ENCODE peak calls at places on chromosomes 11 and 22, in eight cellular contexts. M, H, R, P, Z, F, A and O are unnamed samples.

GRCh38 chr22:29344137-29344536 is 28.6 kb upstream of the RASL10A start:
- DNase-seq in M (peak; percentile 91), H (no peak), R (no peak), P (no peak), Z (no peak), F (peak; percentile 55), A (no peak), O (peak; percentile 80)

GRCh38 chr11:118054712-118055640 is 21.9 kb upstream of the TMPRSS4 start:
- DNase-seq in M (no peak), H (no peak), R (no peak), P (no peak), Z (no peak), F (peak; percentile 23), A (no peak), O (no peak)

GRCh38 chr11:94449437-94449836 is 44.2 kb downstream of the MRE11 start:
- DNase-seq in M (peak; percentile 45), H (no peak), R (no peak), P (no peak), Z (no peak), F (no peak), A (no peak), O (no peak)

GRCh38 chr11:119700536-119701346 is 28.3 kb downstream of the NECTIN1 start:
- DNase-seq in M (no peak), H (no peak), R (no peak), P (no peak), Z (no peak), F (no peak), A (no peak), O (no peak)

GRCh38 chr11:7635137-7635536 is 38.2 kb downstream of the CYB5R2 start:
- DNase-seq in M (no peak), H (no peak), R (no peak), P (no peak), Z (no peak), F (no peak), A (no peak), O (no peak)

GRCh38 chr11:128361451-128362020 is 225.8 kb downstream of the ETS1 start:
- DNase-seq in M (no peak), H (no peak), R (no peak), P (no peak), Z (peak; percentile 20), F (no peak), A (no peak), O (no peak)

GRCh38 chr11:94790771-94791180 is 22.6 kb downstream of the AMOTL1 start:
- DNase-seq in M (no peak), H (no peak), R (no peak), P (no peak), Z (no peak), F (no peak), A (no peak), O (no peak)

GRCh38 chr11:69044111-69045013 is 4.4 kb upstream of the TPCN2 start:
- DNase-seq in M (no peak), H (no peak), R (no peak), P (no peak), Z (no peak), F (peak; percentile 31), A (no peak), O (peak; percentile 74)

GRCh38 chr11:1938343-1939005 is 8.7 kb upstream of the MRPL23 start:
- DNase-seq in M (no peak), H (no peak), R (no peak), P (no peak), Z (no peak), F (no peak), A (no peak), O (no peak)

GRCh38 chr11:43021466-43021865 is 290.3 kb upstream of the API5 start:
- DNase-seq in M (no peak), H (no peak), R (no peak), P (no peak), Z (no peak), F (no peak), A (no peak), O (no peak)

GRCh38 chr11:123054301-123055065 is 7.5 kb downstream of the HSPA8 start:
- DNase-seq in M (peak; percentile 86), H (no peak), R (no peak), P (no peak), Z (peak; percentile 68), F (no peak), A (no peak), O (peak; percentile 44)

GRCh38 chr11:76793834-76794291 is 10.7 kb downstream of the TSKU start:
- DNase-seq in M (no peak), H (no peak), R (no peak), P (no peak), Z (no peak), F (peak; percentile 17), A (no peak), O (no peak)

GRCh38 chr22:24208012-24208749 is 26.9 kb downstream of the SUSD2 start:
- DNase-seq in M (no peak), H (no peak), R (no peak), P (peak; percentile 52), Z (no peak), F (peak; percentile 72), A (no peak), O (peak; percentile 86)

GRCh38 chr11:112118176-112118575 is 31.5 kb downstream of the SDHD start:
- DNase-seq in M (no peak), H (no peak), R (no peak), P (no peak), Z (no peak), F (no peak), A (no peak), O (no peak)

GRCh38 chr11:8906629-8907028 is 4.4 kb upstream of the AKIP1 start:
- DNase-seq in M (no peak), H (no peak), R (no peak), P (no peak), Z (no peak), F (no peak), A (no peak), O (no peak)

GRCh38 chr22:25700996-25701815 is 40.8 kb upstream of the MYO18B start:
- DNase-seq in M (no peak), H (no peak), R (no peak), P (no peak), Z (no peak), F (no peak), A (no peak), O (no peak)

GRCh38 chr11:70538641-70539359 is 140.5 kb downstream of the CTTN start:
- DNase-seq in M (no peak), H (no peak), R (no peak), P (no peak), Z (no peak), F (no peak), A (no peak), O (no peak)

GRCh38 chr11:65355013-65355775 is 643 bp downstream of the TIGD3 start:
- DNase-seq in M (peak; percentile 83), H (peak; percentile 35), R (peak; percentile 57), P (no peak), Z (peak; percentile 53), F (no peak), A (peak; percentile 54), O (no peak)

GRCh38 chr11:97409141-97409540 is 1019.3 kb downstream of the JRKL start:
- DNase-seq in M (no peak), H (no peak), R (no peak), P (no peak), Z (no peak), F (no peak), A (no peak), O (no peak)

GRCh38 chr11:47378011-47378835 is at the start of gene SPI1:
- DNase-seq in M (no peak), H (no peak), R (no peak), P (no peak), Z (no peak), F (peak; percentile 28), A (no peak), O (no peak)

GRCh38 chr22:19986410-19987341 is 29.9 kb downstream of the ARVCF start:
- DNase-seq in M (peak; percentile 74), H (peak; percentile 67), R (peak; percentile 47), P (no peak), Z (peak; percentile 40), F (peak; percentile 66), A (peak; percentile 40), O (peak; percentile 69)

GRCh38 chr22:17769013-17769715 is 5.1 kb downstream of the BID start:
- DNase-seq in M (no peak), H (no peak), R (no peak), P (no peak), Z (no peak), F (no peak), A (no peak), O (no peak)

GRCh38 chr11:134331565-134332188 is at the start of gene GLB1L2:
- DNase-seq in M (peak; percentile 83), H (peak; percentile 70), R (peak; percentile 73), P (no peak), Z (peak; percentile 78), F (peak; percentile 60), A (peak; percentile 68), O (peak; percentile 76)

GRCh38 chr11:134752964-134753804 is 341.1 kb upstream of the B3GAT1 start:
- DNase-seq in M (no peak), H (no peak), R (no peak), P (no peak), Z (no peak), F (no peak), A (no peak), O (no peak)

GRCh38 chr11:130868865-130869264 is 47.4 kb downstream of the SNX19 start:
- DNase-seq in M (no peak), H (no peak), R (no peak), P (no peak), Z (no peak), F (no peak), A (no peak), O (no peak)

GRCh38 chr22:19199479-19199878 is 20.9 kb upstream of the SLC25A1 start:
- DNase-seq in M (no peak), H (no peak), R (no peak), P (no peak), Z (no peak), F (no peak), A (no peak), O (no peak)